ENCODE peak calls at places on chromosomes 2 and 18, in five cellular contexts. One of them, this sample, is unnamed.

GRCh38 chr2:207796585-207797350 is 27.1 kb upstream of the FZD5 start:
- DNase-seq in body of pancreas: no peak
- DNase-seq in H54: no peak
- DNase-seq in erythroblast: no peak
- DNase-seq in K562: no peak
- DNase-seq in this sample: no peak

GRCh38 chr18:42929181-42929580 is 186.3 kb downstream of the RIT2 start:
- DNase-seq in body of pancreas: no peak
- DNase-seq in H54: no peak
- DNase-seq in erythroblast: no peak
- DNase-seq in K562: no peak
- DNase-seq in this sample: no peak

GRCh38 chr2:46460991-46461715 is 18.2 kb upstream of the TMEM247 start:
- DNase-seq in body of pancreas: peak
- DNase-seq in H54: peak
- DNase-seq in erythroblast: peak
- DNase-seq in K562: peak
- DNase-seq in this sample: peak

GRCh38 chr2:58871469-58872142 is 630.5 kb upstream of the FANCL start:
- DNase-seq in body of pancreas: no peak
- DNase-seq in H54: no peak
- DNase-seq in erythroblast: peak
- DNase-seq in K562: peak
- DNase-seq in this sample: no peak

GRCh38 chr18:45576906-45577305 is 38.4 kb upstream of the SLC14A2 start:
- DNase-seq in body of pancreas: no peak
- DNase-seq in H54: no peak
- DNase-seq in erythroblast: no peak
- DNase-seq in K562: no peak
- DNase-seq in this sample: no peak

GRCh38 chr2:224412064-224412921 is 10.4 kb upstream of the FAM124B start:
- DNase-seq in body of pancreas: no peak
- DNase-seq in H54: no peak
- DNase-seq in erythroblast: no peak
- DNase-seq in K562: no peak
- DNase-seq in this sample: no peak

GRCh38 chr2:26313446-26313845 is 32.5 kb upstream of the SELENOI start:
- DNase-seq in body of pancreas: no peak
- DNase-seq in H54: no peak
- DNase-seq in erythroblast: no peak
- DNase-seq in K562: no peak
- DNase-seq in this sample: no peak

GRCh38 chr2:23697676-23698075 is 229.2 kb downstream of the ATAD2B start:
- DNase-seq in body of pancreas: no peak
- DNase-seq in H54: no peak
- DNase-seq in erythroblast: no peak
- DNase-seq in K562: no peak
- DNase-seq in this sample: no peak

GRCh38 chr18:74395630-74396251 is 61.4 kb downstream of the DIPK1C start:
- DNase-seq in body of pancreas: no peak
- DNase-seq in H54: no peak
- DNase-seq in erythroblast: no peak
- DNase-seq in K562: no peak
- DNase-seq in this sample: no peak

GRCh38 chr2:177598321-177598922 is 205.8 kb downstream of the AGPS start:
- DNase-seq in body of pancreas: peak
- DNase-seq in H54: no peak
- DNase-seq in erythroblast: no peak
- DNase-seq in K562: no peak
- DNase-seq in this sample: no peak

GRCh38 chr2:146412625-146413024 is 1432.2 kb upstream of the ACVR2A start:
- DNase-seq in body of pancreas: no peak
- DNase-seq in H54: no peak
- DNase-seq in erythroblast: peak
- DNase-seq in K562: peak
- DNase-seq in this sample: no peak

GRCh38 chr2:128325665-128326181 is 7.1 kb upstream of the HS6ST1 start:
- DNase-seq in body of pancreas: no peak
- DNase-seq in H54: no peak
- DNase-seq in erythroblast: no peak
- DNase-seq in K562: no peak
- DNase-seq in this sample: peak

GRCh38 chr2:54975598-54976507 is 74.4 kb downstream of the RTN4 start:
- DNase-seq in body of pancreas: no peak
- DNase-seq in H54: no peak
- DNase-seq in erythroblast: no peak
- DNase-seq in K562: no peak
- DNase-seq in this sample: no peak

GRCh38 chr2:8605350-8606065 is 76.3 kb upstream of the ID2 start:
- DNase-seq in body of pancreas: no peak
- DNase-seq in H54: no peak
- DNase-seq in erythroblast: no peak
- DNase-seq in K562: no peak
- DNase-seq in this sample: no peak

GRCh38 chr2:98515571-98515927 is 70.9 kb downstream of the INPP4A start:
- DNase-seq in body of pancreas: no peak
- DNase-seq in H54: no peak
- DNase-seq in erythroblast: no peak
- DNase-seq in K562: no peak
- DNase-seq in this sample: no peak

GRCh38 chr18:484749-485464 is 15.6 kb downstream of the COLEC12 start:
- DNase-seq in body of pancreas: peak
- DNase-seq in H54: no peak
- DNase-seq in erythroblast: no peak
- DNase-seq in K562: no peak
- DNase-seq in this sample: no peak

GRCh38 chr2:177245010-177245422 is 19.5 kb downstream of the NFE2L2 start:
- DNase-seq in body of pancreas: no peak
- DNase-seq in H54: peak
- DNase-seq in erythroblast: no peak
- DNase-seq in K562: peak
- DNase-seq in this sample: no peak

GRCh38 chr2:104774631-104775030 is 79.3 kb upstream of the POU3F3 start:
- DNase-seq in body of pancreas: no peak
- DNase-seq in H54: no peak
- DNase-seq in erythroblast: no peak
- DNase-seq in K562: no peak
- DNase-seq in this sample: no peak

GRCh38 chr18:23855721-23856120 is 158.8 kb upstream of the TTC39C start:
- DNase-seq in body of pancreas: no peak
- DNase-seq in H54: no peak
- DNase-seq in erythroblast: no peak
- DNase-seq in K562: no peak
- DNase-seq in this sample: no peak

GRCh38 chr2:138780451-138780880 is 276 bp upstream of the NXPH2 start:
- DNase-seq in body of pancreas: no peak
- DNase-seq in H54: no peak
- DNase-seq in erythroblast: no peak
- DNase-seq in K562: no peak
- DNase-seq in this sample: no peak

GRCh38 chr2:192194065-192194865 is 468 bp downstream of the TMEFF2 start:
- DNase-seq in body of pancreas: peak
- DNase-seq in H54: peak
- DNase-seq in erythroblast: no peak
- DNase-seq in K562: no peak
- DNase-seq in this sample: peak

GRCh38 chr2:5818947-5819346 is 126.8 kb downstream of the SOX11 start:
- DNase-seq in body of pancreas: no peak
- DNase-seq in H54: no peak
- DNase-seq in erythroblast: no peak
- DNase-seq in K562: no peak
- DNase-seq in this sample: no peak

GRCh38 chr2:10932345-10933151 is 20.8 kb downstream of the KCNF1 start:
- DNase-seq in body of pancreas: no peak
- DNase-seq in H54: no peak
- DNase-seq in erythroblast: no peak
- DNase-seq in K562: no peak
- DNase-seq in this sample: no peak

DNA sequence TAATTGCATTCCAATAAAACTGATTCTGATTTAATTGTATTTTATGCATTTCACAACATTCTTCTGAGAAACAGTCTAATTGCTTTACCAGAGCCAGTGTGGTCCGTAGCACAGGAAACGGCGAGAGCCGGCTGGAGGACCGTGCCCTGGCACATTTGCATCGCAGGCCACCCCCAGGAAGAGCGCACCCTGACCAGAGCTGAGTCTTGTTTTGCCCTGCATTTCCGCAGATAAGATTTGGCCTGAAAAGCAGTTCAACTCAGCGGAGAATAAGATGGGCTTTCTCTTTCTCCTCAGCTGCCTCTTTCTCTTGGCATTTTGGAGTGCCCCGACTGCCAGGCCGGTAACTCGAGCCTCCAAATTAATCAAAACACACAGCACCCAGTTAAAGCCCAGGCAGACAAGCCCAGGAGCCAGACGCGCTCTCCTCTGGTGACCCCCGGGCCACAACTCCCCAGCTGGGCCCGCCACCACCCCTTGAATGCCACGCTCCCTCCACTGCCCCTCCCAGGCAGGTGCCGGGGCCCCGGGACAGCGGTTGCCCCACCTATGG is 484 bp downstream of the COL4A4 start:
- DNase-seq in body of pancreas: peak
- DNase-seq in H54: peak
- DNase-seq in erythroblast: no peak
- DNase-seq in K562: no peak
- DNase-seq in this sample: no peak
- TF ChIP-seq POLR2A in body of pancreas: no peak
- TF ChIP-seq POLR2A in H54: no peak
- TF ChIP-seq POLR2A in erythroblast: no peak
- TF ChIP-seq POLR2A in K562: no peak
- TF ChIP-seq POLR2A in this sample: no peak

GRCh38 chr2:239298126-239298804 is 102.6 kb downstream of the HDAC4 start:
- DNase-seq in body of pancreas: no peak
- DNase-seq in H54: no peak
- DNase-seq in erythroblast: no peak
- DNase-seq in K562: no peak
- DNase-seq in this sample: peak

GRCh38 chr2:239300242-239300641 is 100.6 kb downstream of the HDAC4 start:
- DNase-seq in body of pancreas: no peak
- DNase-seq in H54: no peak
- DNase-seq in erythroblast: no peak
- DNase-seq in K562: no peak
- DNase-seq in this sample: peak

GRCh38 chr2:239297142-239298125 is 103.4 kb downstream of the HDAC4 start:
- DNase-seq in body of pancreas: no peak
- DNase-seq in H54: no peak
- DNase-seq in erythroblast: no peak
- DNase-seq in K562: no peak
- DNase-seq in this sample: peak

GRCh38 chr2:239300871-239301742 is 99.7 kb downstream of the HDAC4 start:
- DNase-seq in body of pancreas: no peak
- DNase-seq in H54: no peak
- DNase-seq in erythroblast: no peak
- DNase-seq in K562: no peak
- DNase-seq in this sample: peak

GRCh38 chr2:239299218-239299939 is 101.4 kb downstream of the HDAC4 start:
- DNase-seq in body of pancreas: peak
- DNase-seq in H54: no peak
- DNase-seq in erythroblast: no peak
- DNase-seq in K562: no peak
- DNase-seq in this sample: peak
- TF ChIP-seq POLR2A in body of pancreas: no peak
- TF ChIP-seq POLR2A in H54: no peak
- TF ChIP-seq POLR2A in erythroblast: no peak
- TF ChIP-seq POLR2A in K562: no peak
- TF ChIP-seq POLR2A in this sample: no peak

GRCh38 chr2:68645523-68645922 is 2.1 kb downstream of the PROKR1 start:
- DNase-seq in body of pancreas: no peak
- DNase-seq in H54: no peak
- DNase-seq in erythroblast: peak
- DNase-seq in K562: no peak
- DNase-seq in this sample: no peak

GRCh38 chr2:68646303-68646702 is 2.9 kb downstream of the PROKR1 start:
- DNase-seq in body of pancreas: no peak
- DNase-seq in H54: no peak
- DNase-seq in erythroblast: peak
- DNase-seq in K562: no peak
- DNase-seq in this sample: no peak

GRCh38 chr2:68643011-68643873 is at the start of gene PROKR1:
- DNase-seq in body of pancreas: peak
- DNase-seq in H54: no peak
- DNase-seq in erythroblast: peak
- DNase-seq in K562: peak
- DNase-seq in this sample: no peak

GRCh38 chr2:68643874-68644485 is 601 bp downstream of the PROKR1 start:
- DNase-seq in body of pancreas: no peak
- DNase-seq in H54: no peak
- DNase-seq in erythroblast: no peak
- DNase-seq in K562: no peak
- DNase-seq in this sample: no peak
- TF ChIP-seq POLR2A in body of pancreas: no peak
- TF ChIP-seq POLR2A in H54: no peak
- TF ChIP-seq POLR2A in erythroblast: no peak
- TF ChIP-seq POLR2A in K562: no peak
- TF ChIP-seq POLR2A in this sample: no peak

GRCh38 chr18:63098014-63098981 is 221.3 kb downstream of the BCL2 start:
- DNase-seq in body of pancreas: no peak
- DNase-seq in H54: no peak
- DNase-seq in erythroblast: no peak
- DNase-seq in K562: no peak
- DNase-seq in this sample: no peak

GRCh38 chr18:63099026-63099840 is 220.3 kb downstream of the BCL2 start:
- DNase-seq in body of pancreas: no peak
- DNase-seq in H54: no peak
- DNase-seq in erythroblast: no peak
- DNase-seq in K562: no peak
- DNase-seq in this sample: no peak

GRCh38 chr18:63101811-63102210 is 217.8 kb downstream of the BCL2 start:
- DNase-seq in body of pancreas: no peak
- DNase-seq in H54: no peak
- DNase-seq in erythroblast: no peak
- DNase-seq in K562: no peak
- DNase-seq in this sample: no peak

GRCh38 chr18:63100626-63100900 is 219.0 kb downstream of the BCL2 start:
- DNase-seq in body of pancreas: no peak
- DNase-seq in H54: no peak
- DNase-seq in erythroblast: no peak
- DNase-seq in K562: no peak
- DNase-seq in this sample: no peak

DNA sequence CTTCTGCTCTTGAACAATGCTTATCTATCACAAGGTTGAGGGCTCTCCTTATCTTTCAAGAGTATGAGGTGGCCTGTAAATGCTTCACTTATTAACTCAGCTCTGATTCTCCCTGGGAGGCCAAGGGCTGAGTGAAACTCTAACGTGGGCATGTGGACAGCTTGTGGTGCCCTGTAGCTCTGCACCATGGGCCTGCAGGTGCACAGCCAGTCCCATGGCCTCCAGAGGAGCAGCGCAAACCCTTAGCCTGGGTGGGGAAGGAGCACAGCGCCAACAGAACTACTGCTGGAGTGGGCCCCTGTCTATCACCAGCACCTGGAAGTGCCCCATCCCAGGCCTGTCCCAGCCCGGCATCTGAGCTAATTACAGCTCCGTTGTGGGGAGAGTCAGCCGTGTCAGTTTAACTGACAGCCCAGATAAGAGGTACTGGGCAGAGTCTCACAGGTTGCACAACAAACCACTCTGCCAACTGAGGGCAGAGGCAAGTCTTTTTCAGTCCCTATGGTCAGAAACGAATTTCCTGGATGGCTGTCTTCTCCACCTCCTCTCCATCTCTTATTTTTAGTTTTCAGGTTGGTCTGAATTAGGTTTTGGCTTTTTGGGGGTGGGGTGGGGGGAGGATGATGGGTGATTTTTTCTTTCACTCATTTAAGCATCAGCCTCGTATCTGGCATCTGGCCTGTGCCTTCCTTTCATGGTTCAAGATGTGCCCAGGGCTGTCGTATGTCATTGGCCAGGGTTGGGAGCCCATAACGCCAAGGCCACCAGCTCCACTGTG is 219.5 kb downstream of the BCL2 start:
- DNase-seq in body of pancreas: peak
- DNase-seq in H54: no peak
- DNase-seq in erythroblast: peak
- DNase-seq in K562: no peak
- DNase-seq in this sample: no peak
- TF ChIP-seq POLR2A in body of pancreas: no peak
- TF ChIP-seq POLR2A in H54: no peak
- TF ChIP-seq POLR2A in erythroblast: peak
- TF ChIP-seq POLR2A in K562: no peak
- TF ChIP-seq POLR2A in this sample: no peak